ENCODE peak calls at places on chromosomes 12 and 14, in four cellular contexts. One of them, this sample, is unnamed.
A peak's percentile ranks its signal among the peaks of the same experiment; 100 is the strongest.

GRCh38 chr12:3365416-3366385 is 125.3 kb upstream of the PRMT8 start:
- DNase-seq in SK-N-SH: peak; percentile 91
- DNase-seq in mammary epithelial cell: peak; percentile 53
- DNase-seq in uterus: no peak
- DNase-seq in this sample: peak; percentile 64

GRCh38 chr12:49304161-49304560 is 9.2 kb downstream of the PRPH start:
- DNase-seq in mammary epithelial cell: no peak
- DNase-seq in uterus: no peak
- DNase-seq in SK-N-SH: peak; percentile 59
- DNase-seq in this sample: no peak

GRCh38 chr12:113361574-113362370 is 3.4 kb downstream of the PLBD2 start:
- DNase-seq in SK-N-SH: no peak
- DNase-seq in uterus: no peak
- DNase-seq in mammary epithelial cell: no peak
- DNase-seq in this sample: no peak

GRCh38 chr12:13986031-13986430 is 4.6 kb upstream of the GRIN2B start:
- DNase-seq in uterus: no peak
- DNase-seq in SK-N-SH: no peak
- DNase-seq in mammary epithelial cell: no peak
- DNase-seq in this sample: no peak

GRCh38 chr12:57031228-57031670 is 14.9 kb upstream of the TAC3 start:
- DNase-seq in uterus: no peak
- DNase-seq in SK-N-SH: no peak
- DNase-seq in mammary epithelial cell: peak; percentile 80
- DNase-seq in this sample: no peak

GRCh38 chr12:89528434-89528833 is 2.6 kb upstream of the POC1B start:
- DNase-seq in SK-N-SH: no peak
- DNase-seq in uterus: no peak
- DNase-seq in mammary epithelial cell: no peak
- DNase-seq in this sample: no peak

GRCh38 chr12:121697093-121697698 is 15.4 kb upstream of the TMEM120B start:
- DNase-seq in mammary epithelial cell: no peak
- DNase-seq in SK-N-SH: peak; percentile 51
- DNase-seq in uterus: no peak
- DNase-seq in this sample: no peak

GRCh38 chr14:47277703-47278102 is 397.7 kb downstream of the MDGA2 start:
- DNase-seq in mammary epithelial cell: no peak
- DNase-seq in SK-N-SH: no peak
- DNase-seq in uterus: no peak
- DNase-seq in this sample: no peak

GRCh38 chr14:52189330-52189729 is 78.2 kb upstream of the PTGDR start:
- DNase-seq in uterus: no peak
- DNase-seq in SK-N-SH: no peak
- DNase-seq in mammary epithelial cell: no peak
- DNase-seq in this sample: no peak

GRCh38 chr12:108616941-108617858 is 16.5 kb downstream of the SELPLG start:
- DNase-seq in SK-N-SH: no peak
- DNase-seq in mammary epithelial cell: peak; percentile 72
- DNase-seq in uterus: no peak
- DNase-seq in this sample: no peak

GRCh38 chr14:75069021-75069810 is at the start of gene ZC2HC1C:
- DNase-seq in mammary epithelial cell: peak; percentile 78
- DNase-seq in uterus: peak; percentile 98
- DNase-seq in SK-N-SH: peak; percentile 97
- DNase-seq in this sample: peak; percentile 98

GRCh38 chr12:47811581-47812484 is 7.9 kb downstream of the HDAC7 start:
- DNase-seq in uterus: peak; percentile 81
- DNase-seq in SK-N-SH: no peak
- DNase-seq in mammary epithelial cell: no peak
- DNase-seq in this sample: peak; percentile 91

GRCh38 chr14:62117718-62118164 is 355.5 kb downstream of the SNAPC1 start:
- DNase-seq in mammary epithelial cell: no peak
- DNase-seq in SK-N-SH: no peak
- DNase-seq in uterus: no peak
- DNase-seq in this sample: no peak

GRCh38 chr12:131928765-131929529 is at the start of gene PUS1:
- DNase-seq in uterus: peak; percentile 95
- DNase-seq in mammary epithelial cell: peak; percentile 91
- DNase-seq in SK-N-SH: peak; percentile 100
- DNase-seq in this sample: peak; percentile 95
- TF ChIP-seq CTCF in uterus: peak; percentile 5
- TF ChIP-seq CTCF in mammary epithelial cell: no peak
- TF ChIP-seq CTCF in SK-N-SH: no peak
- TF ChIP-seq CTCF in this sample: no peak

DNA sequence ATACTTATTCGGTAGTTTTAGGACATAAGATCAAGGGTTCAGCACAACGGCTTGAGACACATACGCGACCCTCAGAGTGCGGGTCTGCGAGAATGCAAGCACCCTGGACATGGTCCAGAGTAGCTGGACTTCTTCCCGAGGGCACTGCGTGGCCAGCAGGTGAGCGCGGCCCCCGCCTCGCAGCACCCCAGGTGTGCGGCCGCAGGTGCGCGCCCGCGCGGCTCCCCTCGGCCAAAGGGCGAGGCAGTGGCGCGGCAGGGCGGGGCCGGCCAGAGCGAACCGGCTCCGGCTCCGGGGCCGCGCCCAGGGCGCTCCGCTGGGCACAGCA is 349 bp upstream of the FGD4 start:
- DNase-seq in mammary epithelial cell: no peak
- DNase-seq in uterus: no peak
- DNase-seq in SK-N-SH: no peak
- DNase-seq in this sample: no peak
- H3K27ac ChIP-seq in mammary epithelial cell: peak overlapping the region; percentile 66
- H3K27ac ChIP-seq in uterus: peak overlapping the region; percentile 57
- H3K27ac ChIP-seq in SK-N-SH: no peak overlapping the region
- H3K27ac ChIP-seq in this sample: peak overlapping the region; percentile 75

GRCh38 chr12:54036620-54037359 is 3.9 kb downstream of the HOXC5 start:
- DNase-seq in uterus: no peak
- DNase-seq in mammary epithelial cell: peak; percentile 71
- DNase-seq in SK-N-SH: no peak
- DNase-seq in this sample: no peak
- TF ChIP-seq CTCF in uterus: no peak
- TF ChIP-seq CTCF in mammary epithelial cell: peak; percentile 59
- TF ChIP-seq CTCF in SK-N-SH: peak; percentile 22
- TF ChIP-seq CTCF in this sample: no peak

GRCh38 chr12:92442782-92443181 is 260.0 kb upstream of the PLEKHG7 start:
- DNase-seq in SK-N-SH: no peak
- DNase-seq in uterus: no peak
- DNase-seq in mammary epithelial cell: peak; percentile 74
- DNase-seq in this sample: no peak

GRCh38 chr12:92444763-92445162 is 258.0 kb upstream of the PLEKHG7 start:
- DNase-seq in mammary epithelial cell: no peak
- DNase-seq in uterus: no peak
- DNase-seq in SK-N-SH: no peak
- DNase-seq in this sample: no peak

GRCh38 chr12:92445253-92446081 is 257.3 kb upstream of the PLEKHG7 start:
- DNase-seq in mammary epithelial cell: peak; percentile 54
- DNase-seq in uterus: no peak
- DNase-seq in SK-N-SH: no peak
- DNase-seq in this sample: no peak

GRCh38 chr12:92440072-92440471 is 262.7 kb upstream of the PLEKHG7 start:
- DNase-seq in mammary epithelial cell: no peak
- DNase-seq in uterus: no peak
- DNase-seq in SK-N-SH: no peak
- DNase-seq in this sample: no peak

GRCh38 chr12:92446082-92446460 is 256.7 kb upstream of the PLEKHG7 start:
- DNase-seq in SK-N-SH: no peak
- DNase-seq in mammary epithelial cell: peak; percentile 73
- DNase-seq in uterus: no peak
- DNase-seq in this sample: no peak
- H3K27ac ChIP-seq in SK-N-SH: no peak overlapping the region
- H3K27ac ChIP-seq in mammary epithelial cell: peak overlapping the region; percentile 64
- H3K27ac ChIP-seq in uterus: peak overlapping the region; percentile 58
- H3K27ac ChIP-seq in this sample: no peak overlapping the region

DNA sequence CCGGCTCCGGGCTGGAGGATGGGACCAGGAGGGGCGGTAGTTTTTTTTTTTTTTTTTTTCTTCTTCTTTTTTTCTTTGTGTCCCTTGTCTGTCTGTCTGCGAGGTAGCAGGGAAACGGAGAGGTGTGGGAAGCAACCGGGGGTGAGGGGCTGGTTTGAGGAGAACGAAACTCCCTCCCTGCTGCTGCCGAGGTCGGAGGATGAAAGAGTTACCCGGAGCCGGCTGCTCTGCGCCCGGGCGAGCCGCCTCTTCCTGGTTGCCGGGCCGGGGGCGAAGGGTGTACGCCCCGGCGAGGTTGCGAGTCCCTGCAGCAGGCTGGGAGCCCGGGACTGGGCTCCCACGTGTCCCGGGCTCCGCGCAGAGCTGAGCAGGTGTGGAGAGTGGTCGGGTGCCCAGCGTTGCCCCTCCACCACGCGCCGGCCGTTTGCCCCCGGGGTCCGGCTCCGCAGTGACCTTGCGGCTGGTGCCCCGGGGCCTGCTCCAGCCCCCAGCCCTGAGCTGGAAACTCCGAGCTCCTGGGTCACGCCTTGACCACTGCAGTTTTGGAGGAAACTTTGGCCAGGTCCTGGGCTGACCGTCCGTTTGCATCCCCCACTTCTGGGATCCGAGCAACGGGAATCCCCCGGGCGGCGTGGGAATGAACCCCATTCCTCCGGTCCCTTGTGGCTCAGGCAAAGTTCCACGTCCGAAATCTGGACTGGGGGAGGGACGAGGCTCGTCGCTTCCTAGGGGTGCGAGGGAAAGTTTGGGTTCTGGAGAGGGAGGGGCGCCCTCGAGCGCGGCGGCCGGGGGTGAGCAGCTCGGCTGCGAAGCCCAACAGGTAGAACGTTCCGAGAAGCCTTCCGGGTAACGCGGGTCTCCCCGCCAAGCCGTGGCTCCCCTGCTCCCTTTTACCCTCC is 1.2 kb downstream of the CHST11 start:
- DNase-seq in SK-N-SH: peak; percentile 79
- DNase-seq in uterus: peak; percentile 35
- DNase-seq in mammary epithelial cell: peak; percentile 17
- DNase-seq in this sample: no peak
- TF ChIP-seq CTCF in SK-N-SH: peak; percentile 11
- TF ChIP-seq CTCF in uterus: no peak
- TF ChIP-seq CTCF in mammary epithelial cell: peak; percentile 24
- TF ChIP-seq CTCF in this sample: no peak

This sample was measured in coronary artery.